ENCODE peak calls at places on chromosomes 13 and 19, in ten cellular contexts. I, P, O, B, T, A, E, U, X and Z are unnamed samples.

GRCh38 chr19:8445488-8446001 is 770 bp downstream of the HNRNPM start:
- DNase-seq in O (no peak), E (peak; percentile 43), T (no peak), X (peak; percentile 47), U (peak; percentile 56), I (no peak), P (peak; percentile 73), B (peak; percentile 25), A (peak; percentile 67), Z (peak; percentile 78)

GRCh38 chr13:67258482-67258881 is 28.3 kb upstream of the PCDH9 start:
- DNase-seq in I (no peak), U (no peak), A (no peak), O (no peak), X (no peak), T (no peak), P (no peak), B (no peak), E (no peak), Z (no peak)

GRCh38 chr13:97574926-97575325 is 141.0 kb downstream of the RAP2A start:
- DNase-seq in T (peak; percentile 10), B (no peak), U (peak; percentile 46), I (no peak), A (no peak), P (no peak), E (peak; percentile 80), X (peak; percentile 28), O (no peak), Z (no peak)

GRCh38 chr13:48496796-48497195 is 36.1 kb downstream of the RCBTB2 start:
- DNase-seq in I (no peak), U (no peak), B (no peak), X (no peak), A (no peak), P (no peak), T (no peak), E (no peak), O (no peak), Z (no peak)

GRCh38 chr13:113122571-113123225 is at the start of gene F10:
- DNase-seq in T (no peak), O (no peak), P (peak; percentile 74), B (peak; percentile 29), E (peak; percentile 85), X (no peak), I (no peak), A (peak; percentile 73), U (no peak), Z (peak; percentile 67)

GRCh38 chr13:42819712-42820111 is 38.3 kb downstream of the FAM216B start:
- DNase-seq in O (no peak), U (no peak), B (no peak), A (no peak), T (no peak), P (no peak), E (peak; percentile 79), X (no peak), I (no peak), Z (no peak)

GRCh38 chr19:8897106-8897505 is 64.9 kb downstream of the MBD3L1 start:
- DNase-seq in T (no peak), A (no peak), O (no peak), P (no peak), E (no peak), U (no peak), B (no peak), X (no peak), I (no peak), Z (no peak)

GRCh38 chr19:48194041-48194871 is 23.8 kb downstream of the ZSWIM9 start:
- DNase-seq in U (peak; percentile 50), A (no peak), I (no peak), O (no peak), P (no peak), T (peak; percentile 10), X (peak; percentile 50), B (peak; percentile 25), E (peak; percentile 33), Z (no peak)

GRCh38 chr13:72651196-72651595 is 76.2 kb downstream of the MZT1 start:
- DNase-seq in P (no peak), U (no peak), B (no peak), O (no peak), A (no peak), E (peak; percentile 31), I (no peak), T (no peak), X (no peak), Z (no peak)

GRCh38 chr13:110797230-110797877 is 83.9 kb downstream of the ING1 start:
- DNase-seq in T (no peak), E (no peak), O (no peak), B (no peak), U (no peak), I (no peak), P (no peak), X (no peak), A (no peak), Z (no peak)

GRCh38 chr13:52003551-52003950 is 7.7 kb downstream of the ATP7B start:
- DNase-seq in X (no peak), U (no peak), O (no peak), T (peak; percentile 13), A (no peak), P (no peak), E (no peak), B (no peak), I (no peak), Z (no peak)

GRCh38 chr13:113646376-113646775 is 11.6 kb downstream of the ATP4B start:
- DNase-seq in O (no peak), B (no peak), A (peak; percentile 22), X (no peak), I (no peak), U (no peak), P (no peak), T (no peak), E (no peak), Z (peak; percentile 16)

GRCh38 chr13:109196896-109197295 is 567.5 kb downstream of the MYO16 start:
- DNase-seq in E (no peak), O (no peak), U (no peak), P (no peak), T (no peak), B (peak; percentile 30), A (no peak), I (no peak), X (no peak), Z (no peak)

GRCh38 chr19:45451181-45451849 is 16.5 kb upstream of the FOSB start:
- DNase-seq in U (peak; percentile 83), E (peak; percentile 88), P (no peak), T (no peak), A (peak; percentile 33), X (no peak), I (no peak), O (peak; percentile 92), B (no peak), Z (no peak)